ENCODE peak calls at places on chromosomes 6 and 20, in four cellular contexts. S is stromal cell of bone marrow, E is iris pigment epithelial cell, H is PC-9. N is an unnamed sample.
A peak's percentile ranks its signal among the peaks of the same experiment; 100 is the strongest.

GRCh38 chr20:53136473-53136872 is 164.3 kb downstream of the TSHZ2 start:
- DNase-seq in H (no peak), E (no peak), S (no peak), N (no peak)

GRCh38 chr20:18527836-18528235 is 20.1 kb downstream of the SEC23B start:
- DNase-seq in E (peak; percentile 69), S (peak; percentile 47), H (no peak), N (no peak)

GRCh38 chr6:51099201-51099600 is 280.5 kb downstream of the TFAP2B start:
- DNase-seq in E (no peak), H (no peak), S (no peak), N (no peak)

GRCh38 chr6:140371360-140371870 is 997.0 kb upstream of the CITED2 start:
- DNase-seq in H (no peak), S (no peak), E (no peak), N (no peak)

GRCh38 chr6:125658125-125658524 is 91.3 kb upstream of the HEY2 start:
- DNase-seq in H (no peak), S (no peak), E (no peak), N (no peak)

GRCh38 chr20:57323034-57323433 is 6.6 kb upstream of the SPO11 start:
- DNase-seq in H (peak; percentile 85), S (peak; percentile 3), E (peak; percentile 5), N (no peak)

GRCh38 chr6:15595461-15596173 is 67.2 kb downstream of the DTNBP1 start:
- DNase-seq in S (no peak), H (no peak), E (peak; percentile 59), N (no peak)

GRCh38 chr20:61665746-61666470 is 399.8 kb downstream of the TAF4 start:
- DNase-seq in S (no peak), E (no peak), H (no peak), N (no peak)

GRCh38 chr6:46584586-46584985 is 68.0 kb downstream of the CYP39A1 start:
- DNase-seq in H (no peak), E (peak; percentile 59), S (no peak), N (no peak)

GRCh38 chr20:64142546-64142945 is 21.7 kb upstream of the MYT1 start:
- DNase-seq in S (no peak), E (peak; percentile 13), H (no peak), N (no peak)

N was measured in memory B cell.